ENCODE peak calls at places on chromosomes 2 and 18, in five cellular contexts. U is stimulated activated naive CD8-positive, alpha-beta T cell treated with anti-CD3 and anti-CD28 coated beads, Interleukin-15, Interleukin-2, amounts not matched to agents 100 U/mL and 50 U/mL, for 24 hours; X is naive thymus-derived CD4-positive, alpha-beta T cell; C is T-cell; T is mucosa of descending colon. J is an unnamed sample.

GRCh38 chr2:190903693-190904450 is 23.3 kb downstream of the GLS start:
- ATAC-seq in U (peak; percentile 83), X (no peak), C (no peak), T (no peak), J (peak; percentile 85)

GRCh38 chr18:23593720-23594119 is 7.4 kb upstream of the NPC1 start:
- ATAC-seq in U (peak; percentile 28), X (peak; percentile 83), C (no peak), T (no peak), J (peak; percentile 96)

GRCh38 chr18:53534695-53535094 is 689.8 kb downstream of the MBD2 start:
- ATAC-seq in U (no peak), X (no peak), C (no peak), T (no peak), J (no peak)

GRCh38 chr2:71043531-71044407 is 24.7 kb upstream of the NAGK start:
- ATAC-seq in U (no peak), X (no peak), C (no peak), T (no peak), J (peak; percentile 48)

GRCh38 chr2:219441451-219442205 is 7.0 kb downstream of the SPEG start:
- ATAC-seq in U (no peak), X (peak; percentile 77), C (peak; percentile 87), T (peak; percentile 50), J (peak; percentile 54)

GRCh38 chr2:48341556-48342133 is 188.3 kb upstream of the STON1 start:
- ATAC-seq in U (no peak), X (no peak), C (no peak), T (no peak), J (no peak)

GRCh38 chr2:128306081-128306930 is 12.4 kb downstream of the HS6ST1 start:
- ATAC-seq in U (no peak), X (no peak), C (no peak), T (peak; percentile 47), J (no peak)

GRCh38 chr18:68916734-68917133 is 118.9 kb downstream of the CCDC102B start:
- ATAC-seq in U (peak; percentile 68), X (no peak), C (no peak), T (no peak), J (peak; percentile 77)

GRCh38 chr2:215418064-215418963 is 17.6 kb downstream of the FN1 start:
- ATAC-seq in U (no peak), X (no peak), C (no peak), T (peak; percentile 59), J (no peak)

GRCh38 chr2:72895759-72896281 is 8.6 kb downstream of the SPR start:
- ATAC-seq in U (no peak), X (no peak), C (no peak), T (peak; percentile 91), J (no peak)

GRCh38 chr2:28080911-28081310 is 190.4 kb downstream of the BABAM2 start:
- ATAC-seq in U (no peak), X (no peak), C (no peak), T (peak; percentile 86), J (no peak)

GRCh38 chr2:100865819-100866462 is 46.0 kb downstream of the NPAS2 start:
- ATAC-seq in U (no peak), X (no peak), C (no peak), T (peak; percentile 89), J (no peak)

GRCh38 chr2:127485051-127485693 is 41.1 kb downstream of the IWS1 start:
- ATAC-seq in U (no peak), X (no peak), C (peak; percentile 19), T (no peak), J (no peak)

GRCh38 chr2:120818441-120818920 is 82.8 kb downstream of the GLI2 start:
- ATAC-seq in U (no peak), X (no peak), C (no peak), T (peak; percentile 56), J (no peak)

GRCh38 chr2:404581-404980 is 116.7 kb upstream of the ALKAL2 start:
- ATAC-seq in U (no peak), X (no peak), C (no peak), T (no peak), J (no peak)

GRCh38 chr2:30161929-30162328 is 15.1 kb downstream of the YPEL5 start:
- ATAC-seq in U (no peak), X (peak; percentile 2), C (no peak), T (no peak), J (no peak)

GRCh38 chr2:47354013-47354816 is 48.7 kb upstream of the MSH2 start:
- ATAC-seq in U (no peak), X (no peak), C (no peak), T (peak; percentile 93), J (no peak)

J was measured in activated T-helper 17 cell treated with anti-CD3 and anti-CD28 coated beads, Interleukin-2, amount 50 U/mL, for 72 hours.